ENCODE peak calls at places on chromosomes 12 and 14, in nine cellular contexts. N is right cardiac atrium, P is MM.1S, W is K562, M is right lobe of liver, H is tibial nerve, R is colonic mucosa, Q is keratinocyte, F is neural progenitor cell. B is an unnamed sample.

GRCh38 chr14:56487761-56488160 is 91.8 kb upstream of the TMEM260 start:
- DNase-seq in Q (peak; percentile 41), M (no peak), H (no peak), P (no peak), N (no peak), R (no peak), W (no peak), F (no peak), B (no peak)

GRCh38 chr12:23253191-23253590 is 628.2 kb downstream of the ETNK1 start:
- DNase-seq in P (no peak), F (no peak), N (no peak), R (no peak), H (no peak), Q (no peak), W (no peak), M (no peak), B (no peak)

GRCh38 chr12:126768517-126768916 is 1498.5 kb upstream of the TMEM132C start:
- DNase-seq in P (no peak), M (no peak), H (no peak), N (no peak), R (no peak), F (no peak), Q (no peak), W (no peak), B (no peak)

GRCh38 chr14:35944847-35945246 is 118.7 kb downstream of the BRMS1L start:
- DNase-seq in W (peak; percentile 5), M (no peak), N (no peak), R (peak; percentile 37), F (peak; percentile 43), H (no peak), P (peak; percentile 12), Q (no peak), B (peak; percentile 37)

GRCh38 chr12:76275511-76276093 is 72.6 kb downstream of the BBS10 start:
- DNase-seq in R (no peak), F (no peak), H (no peak), W (no peak), M (no peak), P (no peak), N (no peak), Q (no peak), B (no peak)

GRCh38 chr14:100498068-100498467 is 89.1 kb downstream of the BEGAIN start:
- DNase-seq in M (no peak), R (no peak), H (no peak), W (no peak), Q (no peak), F (no peak), N (no peak), P (no peak), B (no peak)

GRCh38 chr12:26125451-26126339 is 858 bp upstream of the BHLHE41 start:
- DNase-seq in M (peak; percentile 81), R (peak; percentile 81), W (peak; percentile 21), H (peak; percentile 51), P (peak; percentile 79), N (peak; percentile 91), F (peak; percentile 82), Q (peak; percentile 63), B (no peak)

GRCh38 chr12:74647241-74647640 is 109.6 kb downstream of the ATXN7L3B start:
- DNase-seq in Q (no peak), P (no peak), R (no peak), N (no peak), M (no peak), F (no peak), W (no peak), H (no peak), B (no peak)

GRCh38 chr12:22971771-22972191 is 346.8 kb downstream of the ETNK1 start:
- DNase-seq in F (no peak), R (no peak), Q (no peak), M (no peak), N (no peak), H (no peak), W (no peak), P (no peak), B (no peak)

GRCh38 chr12:104182144-104182543 is 33.4 kb upstream of the TXNRD1 start:
- DNase-seq in W (no peak), R (peak; percentile 49), P (no peak), M (peak; percentile 69), Q (no peak), F (no peak), N (peak; percentile 91), H (peak; percentile 63), B (no peak)

GRCh38 chr12:104570174-104570907 is 113.6 kb downstream of the CHST11 start:
- DNase-seq in P (no peak), Q (no peak), R (no peak), F (no peak), W (no peak), N (no peak), H (no peak), M (no peak), B (no peak)

GRCh38 chr12:70733385-70733784 is 96.2 kb upstream of the PTPRB start:
- DNase-seq in H (no peak), N (no peak), M (no peak), P (peak; percentile 73), Q (peak; percentile 26), W (peak; percentile 72), R (peak; percentile 41), F (peak; percentile 73), B (peak; percentile 73)

GRCh38 chr12:11832100-11832499 is 182.6 kb downstream of the ETV6 start:
- DNase-seq in P (no peak), M (no peak), N (no peak), W (no peak), F (no peak), R (no peak), H (no peak), Q (no peak), B (no peak)

GRCh38 chr14:99393059-99393655 is 87.5 kb downstream of the SETD3 start:
- DNase-seq in W (peak; percentile 66), P (no peak), R (peak; percentile 59), F (peak; percentile 70), Q (peak; percentile 13), M (peak; percentile 43), N (peak; percentile 58), H (no peak), B (peak; percentile 45)

GRCh38 chr12:14868916-14869315 is 16.7 kb downstream of the MGP start:
- DNase-seq in N (peak; percentile 45), R (no peak), P (no peak), H (no peak), W (no peak), Q (no peak), M (no peak), F (no peak), B (no peak)

GRCh38 chr12:132312516-132312915 is 16.9 kb downstream of the GALNT9 start:
- DNase-seq in R (no peak), Q (no peak), F (no peak), W (no peak), N (no peak), M (no peak), H (no peak), P (no peak), B (no peak)

GRCh38 chr12:54984602-54985376 is at the start of gene TESPA1:
- DNase-seq in F (no peak), M (peak; percentile 49), R (peak; percentile 59), P (peak; percentile 93), Q (no peak), N (peak; percentile 83), H (peak; percentile 38), W (no peak), B (no peak)

DNA sequence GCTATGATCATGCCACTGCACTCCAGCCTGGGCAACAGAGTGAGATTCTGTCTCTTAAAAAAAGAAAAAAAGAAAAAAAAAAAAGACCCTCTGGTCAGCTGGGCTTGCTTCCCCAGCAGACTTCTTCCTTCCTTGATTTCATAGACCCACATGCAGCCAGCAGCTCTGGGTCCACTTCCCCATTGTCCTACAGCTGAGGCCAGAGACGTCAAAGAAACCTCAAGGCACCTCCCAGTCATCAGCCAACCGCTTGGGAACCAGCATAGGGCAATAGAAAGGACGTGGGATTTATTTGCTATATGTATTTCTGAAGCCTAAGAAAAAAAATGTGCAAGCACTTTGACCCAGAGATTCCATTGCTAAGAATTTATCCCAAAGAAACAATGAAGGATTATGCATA is 35.4 kb upstream of the SPPL3 start:
- DNase-seq in Q (no peak), N (peak; percentile 76), W (no peak), F (no peak), M (no peak), R (no peak), P (no peak), H (no peak), B (no peak)
- H3K4me1 ChIP-seq in Q (no peaks in the 10 kb centered on the region), N (no peaks in the 10 kb centered on the region), W (no peaks in the 10 kb centered on the region), F (no peaks in the 10 kb centered on the region), M (no peaks in the 10 kb centered on the region), R (no peaks in the 10 kb centered on the region), P (no peaks in the 10 kb centered on the region), H (no peaks in the 10 kb centered on the region), B (no peaks in the 10 kb centered on the region)

DNA sequence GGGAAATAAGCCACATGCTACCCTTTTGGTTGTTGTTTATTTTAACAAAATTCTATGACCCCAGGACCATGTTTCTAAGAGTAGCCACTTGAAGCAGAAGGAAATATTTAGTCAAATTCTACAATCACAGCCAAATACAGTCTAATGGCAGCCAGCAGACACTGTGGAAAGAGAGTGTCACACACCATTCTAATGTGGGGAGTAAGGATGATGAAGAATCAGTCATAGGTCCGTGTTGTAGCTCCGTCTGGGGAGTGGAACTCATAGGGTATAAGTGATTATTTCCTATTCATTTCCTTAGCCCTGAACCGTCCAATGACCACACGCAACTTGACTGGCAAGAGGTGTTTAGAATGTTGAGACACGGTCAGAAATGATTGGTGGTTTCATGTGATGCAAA is 461.2 kb downstream of the DPF3 start:
- DNase-seq in R (no peak), P (no peak), M (no peak), F (no peak), W (no peak), Q (no peak), H (no peak), N (no peak), B (no peak)
- H3K4me1 ChIP-seq in R (no peaks in the 10 kb centered on the region), P (no peaks in the 10 kb centered on the region), M (no peaks in the 10 kb centered on the region), F (no peaks in the 10 kb centered on the region), W (no peaks in the 10 kb centered on the region), Q (no peaks in the 10 kb centered on the region), H (no peaks in the 10 kb centered on the region), N (no peaks in the 10 kb centered on the region), B (no peaks in the 10 kb centered on the region)

DNA sequence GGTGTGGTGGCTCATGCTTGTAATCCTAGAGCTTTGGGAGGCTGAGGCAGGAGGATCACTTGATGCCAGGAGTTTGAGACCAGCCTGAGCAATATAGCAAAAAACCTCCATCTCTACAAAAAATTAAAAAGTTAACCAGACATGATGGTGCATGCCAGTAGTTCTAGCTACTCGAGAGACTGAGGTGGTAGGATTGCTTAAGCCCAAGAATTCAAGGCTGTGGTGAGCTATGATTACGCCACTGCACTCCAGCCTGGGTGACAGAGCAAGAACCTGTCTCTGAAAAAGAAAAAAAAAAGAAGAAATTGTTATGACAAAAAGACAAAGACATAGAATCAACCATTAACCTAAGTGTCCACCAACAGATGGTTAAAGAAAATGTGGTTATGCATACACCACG is 2.1 kb upstream of the ATP23 start:
- DNase-seq in Q (no peak), M (no peak), W (no peak), P (no peak), F (no peak), H (no peak), R (no peak), N (no peak), B (no peak)
- H3K4me1 ChIP-seq in Q (peaks cover 11% of the 10 kb centered on the region), M (peaks cover 5% of the 10 kb centered on the region), W (peaks cover 2% of the 10 kb centered on the region), P (peaks cover 28% of the 10 kb centered on the region), F (peaks cover 9% of the 10 kb centered on the region), H (peaks cover 3% of the 10 kb centered on the region), R (peaks cover 4% of the 10 kb centered on the region), N (no peaks in the 10 kb centered on the region), B (no peaks in the 10 kb centered on the region)

DNA sequence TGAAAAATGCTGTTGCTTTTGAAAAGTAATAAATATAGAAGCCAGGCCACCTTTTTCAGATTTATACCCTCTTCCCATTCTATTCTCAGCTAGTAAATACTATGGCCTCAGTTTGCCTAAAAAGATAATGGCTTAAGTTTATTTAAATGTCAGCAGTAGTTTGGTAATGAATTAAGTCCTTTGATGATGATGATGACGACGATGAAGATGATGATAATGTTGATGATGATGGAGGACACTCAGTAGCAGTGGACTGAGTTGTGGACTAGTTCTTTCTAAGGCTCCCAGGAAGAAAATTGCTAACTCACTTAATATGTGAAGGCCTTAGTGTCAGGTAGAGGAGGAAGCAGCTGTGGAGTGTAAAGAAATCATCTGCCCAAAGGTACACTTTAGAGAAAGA is 23.5 kb downstream of the SUSD6 start:
- DNase-seq in W (no peak), P (no peak), H (no peak), F (no peak), M (no peak), R (no peak), N (no peak), Q (no peak), B (no peak)
- H3K4me1 ChIP-seq in W (peaks cover 79% of the 10 kb centered on the region), P (peaks cover 10% of the 10 kb centered on the region), H (peaks cover 84% of the 10 kb centered on the region), F (peaks cover 82% of the 10 kb centered on the region), M (peaks cover 64% of the 10 kb centered on the region), R (peaks cover 30% of the 10 kb centered on the region), N (peaks cover 47% of the 10 kb centered on the region), Q (peaks cover 13% of the 10 kb centered on the region), B (peaks cover 7% of the 10 kb centered on the region)

B was measured in iPS DF 6.9.